ENCODE peak calls at places on chromosomes 12 and 14, in five cellular contexts. I, E, S, X and Y are unnamed samples.

GRCh38 chr12:56637621-56638020 is 7.5 kb upstream of the BAZ2A start:
- DNase-seq in I (no peak), E (no peak), S (no peak), X (no peak), Y (no peak)

GRCh38 chr12:104204690-104205480 is 10.7 kb upstream of the TXNRD1 start:
- DNase-seq in S (no peak), E (no peak), I (no peak), X (no peak), Y (no peak)

GRCh38 chr12:22321018-22321605 is 13.4 kb downstream of the ST8SIA1 start:
- DNase-seq in E (no peak), S (no peak), X (no peak), I (no peak), Y (no peak)

GRCh38 chr12:49518914-49519573 is 19.8 kb upstream of the KCNH3 start:
- DNase-seq in X (no peak), I (peak), S (no peak), E (no peak), Y (peak)

GRCh38 chr14:59376691-59377090 is 88.5 kb downstream of the GPR135 start:
- DNase-seq in X (no peak), S (no peak), E (no peak), I (no peak), Y (no peak)

GRCh38 chr12:132746621-132747020 is 15.0 kb downstream of the ANKLE2 start:
- DNase-seq in S (no peak), I (no peak), X (no peak), E (no peak), Y (peak)

GRCh38 chr12:3071710-3072109 is 5.5 kb upstream of the TSPAN9 start:
- DNase-seq in I (no peak), S (no peak), E (no peak), X (no peak), Y (no peak)

GRCh38 chr14:76867536-76868452 is 41.6 kb downstream of the LRRC74A start:
- DNase-seq in E (no peak), I (no peak), X (peak), S (no peak), Y (no peak)

GRCh38 chr12:93108958-93109357 is 179.9 kb upstream of the EEA1 start:
- DNase-seq in S (no peak), I (no peak), X (no peak), E (peak), Y (peak)

GRCh38 chr12:32548691-32549412 is 130.2 kb upstream of the DNM1L start:
- DNase-seq in S (no peak), I (peak), E (no peak), X (no peak), Y (peak)

GRCh38 chr14:72613975-72614319 is 280.0 kb downstream of the DPF3 start:
- DNase-seq in E (no peak), I (no peak), X (no peak), S (no peak), Y (no peak)

GRCh38 chr12:49674318-49674985 is 32.8 kb downstream of the FMNL3 start:
- DNase-seq in X (no peak), E (no peak), I (peak), S (no peak), Y (peak)

GRCh38 chr12:63042646-63043045 is 107.7 kb upstream of the PPM1H start:
- DNase-seq in E (no peak), I (no peak), X (no peak), S (no peak), Y (peak)

GRCh38 chr12:130847097-130847496 is 8.0 kb upstream of the STX2 start:
- DNase-seq in X (no peak), S (no peak), E (no peak), I (peak), Y (peak)

GRCh38 chr14:63175531-63175930 is 28.7 kb upstream of the RHOJ start:
- DNase-seq in X (no peak), S (no peak), I (no peak), E (no peak), Y (no peak)

GRCh38 chr12:117363263-117363662 is 1.8 kb upstream of the NOS1 start:
- DNase-seq in X (no peak), E (no peak), I (no peak), S (no peak), Y (no peak)

GRCh38 chr14:76337619-76338545 is 38.1 kb upstream of the ESRRB start:
- DNase-seq in I (peak), S (no peak), X (no peak), E (no peak), Y (no peak)

GRCh38 chr14:61461808-61462275 is 140.5 kb downstream of the PRKCH start:
- DNase-seq in S (no peak), E (no peak), I (peak), X (peak), Y (peak)

GRCh38 chr12:66329941-66330340 is 27.6 kb downstream of the HELB start:
- DNase-seq in X (no peak), E (no peak), S (no peak), I (peak), Y (no peak)

GRCh38 chr14:71267691-71268090 is 360.4 kb downstream of the PCNX1 start:
- DNase-seq in X (no peak), I (peak), S (no peak), E (no peak), Y (peak)